ENCODE peak calls at places on chromosomes 12 and 14, in eight cellular contexts. L, B, Z, U, O, S, E and K are unnamed samples.

GRCh38 chr14:101460521-101460920 is 100.8 kb upstream of the DIO3 start:
- DNase-seq in O (no peak), U (no peak), B (no peak), Z (no peak), L (no peak), E (no peak), S (no peak), K (no peak)

GRCh38 chr14:55053018-55053417 is 1.6 kb downstream of the MAPK1IP1L start:
- DNase-seq in U (no peak), S (peak; percentile 53), E (no peak), Z (no peak), L (no peak), B (no peak), O (no peak), K (no peak)

GRCh38 chr14:49880267-49881064 is 12.4 kb upstream of the ARF6 start:
- DNase-seq in E (peak; percentile 30), Z (no peak), S (no peak), O (no peak), L (no peak), B (no peak), U (peak; percentile 8), K (no peak)

GRCh38 chr12:113955109-113955970 is 10.8 kb downstream of the RBM19 start:
- DNase-seq in Z (peak; percentile 28), O (peak; percentile 81), S (peak; percentile 67), L (peak; percentile 69), E (peak; percentile 33), U (no peak), B (no peak), K (peak; percentile 74)

GRCh38 chr12:131098178-131098981 is 144.7 kb downstream of the ADGRD1 start:
- DNase-seq in E (no peak), L (no peak), O (no peak), B (no peak), Z (no peak), S (no peak), U (no peak), K (no peak)

GRCh38 chr12:25250744-25251730 is at the start of gene KRAS:
- DNase-seq in U (peak; percentile 97), L (peak; percentile 99), O (peak; percentile 94), B (peak; percentile 93), S (peak; percentile 93), E (peak; percentile 99), Z (peak; percentile 93), K (peak; percentile 95)

GRCh38 chr14:105465209-105466031 is 9.2 kb upstream of the CRIP2 start:
- DNase-seq in Z (no peak), S (peak; percentile 38), L (no peak), E (no peak), B (no peak), O (no peak), U (peak; percentile 12), K (no peak)

GRCh38 chr12:130803707-130804106 is 35.3 kb downstream of the STX2 start:
- DNase-seq in B (peak; percentile 39), O (no peak), L (no peak), E (no peak), Z (no peak), U (no peak), S (peak; percentile 18), K (no peak)

GRCh38 chr12:48812389-48812788 is 5.9 kb upstream of the CACNB3 start:
- DNase-seq in E (no peak), S (no peak), B (no peak), O (no peak), U (no peak), Z (no peak), L (no peak), K (no peak)

GRCh38 chr12:204261-204678 is 9.7 kb downstream of the SLC6A12 start:
- DNase-seq in S (no peak), U (no peak), B (no peak), L (no peak), E (no peak), Z (no peak), O (no peak), K (no peak)

GRCh38 chr12:47783024-47783755 is 10.2 kb downstream of the SLC48A1 start:
- DNase-seq in U (no peak), L (no peak), O (no peak), B (no peak), S (no peak), Z (no peak), E (no peak), K (no peak)

GRCh38 chr14:38405851-38406630 is 150.1 kb upstream of the CLEC14A start:
- DNase-seq in E (no peak), L (peak; percentile 69), S (peak; percentile 20), B (peak; percentile 84), U (peak; percentile 81), Z (no peak), O (no peak), K (no peak)

GRCh38 chr12:113880993-113881392 is 85.1 kb downstream of the RBM19 start:
- DNase-seq in Z (no peak), E (no peak), S (no peak), L (no peak), U (no peak), B (no peak), O (no peak), K (no peak)

GRCh38 chr14:21496453-21496852 is 14.7 kb downstream of the METTL3 start:
- DNase-seq in E (no peak), Z (no peak), S (no peak), U (no peak), L (no peak), O (no peak), B (no peak), K (no peak)

GRCh38 chr14:93759781-93760307 is 28.4 kb downstream of the PRIMA1 start:
- DNase-seq in O (no peak), L (no peak), S (no peak), E (no peak), U (no peak), Z (no peak), B (no peak), K (no peak)

GRCh38 chr12:15701212-15701611 is 88.0 kb downstream of the EPS8 start:
- DNase-seq in S (peak; percentile 31), U (no peak), E (no peak), O (no peak), Z (no peak), L (no peak), B (no peak), K (no peak)

GRCh38 chr12:4579305-4580097 is 17.5 kb downstream of the DYRK4 start:
- DNase-seq in S (peak; percentile 5), O (peak; percentile 4), E (no peak), U (peak; percentile 9), L (peak; percentile 63), Z (no peak), B (no peak), K (no peak)

GRCh38 chr14:50103558-50103957 is 12.8 kb downstream of the VCPKMT start:
- DNase-seq in L (no peak), E (no peak), O (no peak), B (no peak), U (no peak), Z (no peak), S (no peak), K (no peak)

GRCh38 chr14:83291716-83292115 is 1758.1 kb upstream of the SEL1L start:
- DNase-seq in B (no peak), L (no peak), Z (no peak), E (no peak), U (no peak), O (no peak), S (no peak), K (no peak)

GRCh38 chr14:83294941-83295340 is 1761.3 kb upstream of the SEL1L start:
- DNase-seq in U (no peak), B (no peak), Z (no peak), S (no peak), O (no peak), E (no peak), L (no peak), K (no peak)

GRCh38 chr14:83300454-83301064 is 1766.9 kb upstream of the SEL1L start:
- DNase-seq in Z (no peak), L (peak; percentile 47), S (peak; percentile 43), B (no peak), O (no peak), E (peak; percentile 60), U (peak; percentile 28), K (no peak)

GRCh38 chr14:83297361-83297760 is 1763.7 kb upstream of the SEL1L start:
- DNase-seq in E (no peak), S (no peak), B (no peak), L (no peak), Z (no peak), U (no peak), O (no peak), K (no peak)
- TF ChIP-seq CTCF in E (no peak), S (no peak), B (no peak), L (no peak), Z (no peak), U (no peak), O (no peak), K (no peak)

GRCh38 chr12:54935235-54935951 is 49.2 kb downstream of the TESPA1 start:
- DNase-seq in E (peak; percentile 49), O (peak; percentile 42), U (peak; percentile 89), S (peak; percentile 94), L (no peak), B (peak; percentile 74), Z (no peak), K (no peak)
- TF ChIP-seq CTCF in E (no peak), O (no peak), U (no peak), S (peak; percentile 35), L (no peak), B (peak; percentile 12), Z (no peak), K (no peak)

DNA sequence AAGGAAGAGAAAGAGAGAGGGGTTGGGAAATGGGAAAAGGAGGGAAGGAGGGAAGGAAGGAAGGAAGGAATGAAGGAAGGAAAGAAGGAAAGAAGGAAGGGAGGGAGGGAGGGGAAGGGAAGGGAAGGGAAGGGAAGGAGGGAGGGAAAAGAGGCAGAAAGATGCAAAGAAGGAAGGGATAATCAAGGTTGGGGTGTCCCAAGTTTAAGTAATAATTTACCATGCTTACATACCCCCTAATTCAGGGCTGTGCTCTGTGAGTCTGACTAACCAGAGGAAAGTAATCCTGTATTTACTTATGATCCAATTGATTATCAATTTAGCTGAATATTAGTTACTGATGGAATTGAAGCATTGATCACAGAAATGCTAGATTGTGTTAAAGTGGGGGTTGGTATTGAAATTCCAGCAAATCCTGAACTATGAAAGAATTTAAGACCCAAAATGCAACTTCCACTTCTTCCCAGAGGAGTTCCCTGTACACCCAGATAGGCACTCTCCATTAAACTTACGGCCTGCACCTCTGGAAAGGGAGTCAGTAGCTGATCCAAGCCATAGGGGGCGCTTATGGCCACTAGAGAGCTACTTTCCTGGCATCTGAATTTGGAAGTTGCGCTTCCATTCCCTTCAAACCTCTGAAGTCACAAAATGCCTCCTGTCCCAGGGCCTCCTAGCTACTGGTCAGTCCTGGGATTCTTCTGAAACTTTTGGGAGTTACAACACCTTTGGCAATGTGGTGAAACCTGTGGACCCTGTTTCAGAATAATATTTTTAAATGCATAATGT is 162.7 kb upstream of the PWP1 start:
- DNase-seq in U (no peak), E (no peak), B (no peak), S (no peak), O (no peak), L (peak; percentile 86), Z (peak; percentile 2), K (peak; percentile 29)
- TF ChIP-seq CTCF in U (no peak), E (peak; percentile 12), B (no peak), S (peak; percentile 39), O (no peak), L (peak; percentile 77), Z (peak; percentile 42), K (peak; percentile 37)

DNA sequence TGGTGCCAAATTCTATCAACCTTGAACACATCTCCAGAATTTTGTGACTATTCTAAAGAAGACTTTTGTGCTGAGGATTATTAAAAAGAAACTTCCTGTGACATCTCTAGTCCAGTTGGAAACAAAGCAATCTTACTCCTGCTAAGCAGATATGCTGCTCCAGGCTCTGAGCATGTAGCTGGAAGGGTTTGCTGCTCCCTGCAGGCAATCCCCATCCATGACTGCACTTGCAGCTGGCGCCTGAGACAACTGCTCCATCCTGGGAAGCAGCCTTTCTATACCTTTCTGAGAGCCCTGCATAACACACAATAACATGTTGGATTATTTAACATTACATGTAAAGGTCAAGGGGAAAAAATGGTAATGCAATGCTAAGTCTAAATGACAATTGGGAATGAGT is 105.1 kb downstream of the NDUFA12 start:
- DNase-seq in O (no peak), E (no peak), L (peak; percentile 48), B (no peak), S (peak; percentile 33), U (no peak), Z (no peak), K (peak; percentile 18)
- TF ChIP-seq CTCF in O (no peak), E (peak; percentile 18), L (peak; percentile 56), B (peak; percentile 26), S (peak; percentile 48), U (peak; percentile 30), Z (peak; percentile 21), K (no peak)